ENCODE peak calls at places on chromosome 2, in five cellular contexts. E, Q, D, C and F are unnamed samples.

GRCh38 chr2:237738255-237738654 is 60.3 kb upstream of the RBM44 start:
- DNase-seq in Q (no peak), C (no peak), D (no peak), E (no peak), F (no peak)

GRCh38 chr2:176038694-176039093 is 36.6 kb upstream of the LNPK start:
- DNase-seq in C (no peak), Q (no peak), D (no peak), E (no peak), F (no peak)

GRCh38 chr2:124267821-124268220 is 242.7 kb downstream of the CNTNAP5 start:
- DNase-seq in Q (no peak), D (no peak), C (no peak), E (peak; percentile 39), F (no peak)

GRCh38 chr2:226583715-226584114 is 215.9 kb downstream of the IRS1 start:
- DNase-seq in E (peak; percentile 89), C (peak; percentile 83), Q (no peak), D (no peak), F (no peak)

GRCh38 chr2:45275235-45275805 is 266.1 kb upstream of the SIX2 start:
- DNase-seq in D (no peak), Q (peak; percentile 55), C (peak; percentile 94), E (peak; percentile 57), F (no peak)

GRCh38 chr2:20514596-20515269 is 67.9 kb downstream of the RHOB start:
- DNase-seq in E (peak; percentile 98), C (peak; percentile 91), D (no peak), Q (peak; percentile 3), F (no peak)

GRCh38 chr2:106129150-106129549 is 65.0 kb downstream of the UXS1 start:
- DNase-seq in D (no peak), E (no peak), C (no peak), Q (no peak), F (no peak)

GRCh38 chr2:14557111-14557510 is 75.4 kb upstream of the LRATD1 start:
- DNase-seq in C (no peak), D (no peak), E (no peak), Q (no peak), F (no peak)

GRCh38 chr2:171432969-171433762 is 624 bp downstream of the METTL8 start:
- DNase-seq in E (peak; percentile 18), Q (peak; percentile 51), C (peak; percentile 75), D (peak; percentile 24), F (no peak)

GRCh38 chr2:85215074-85216050 is 82.2 kb downstream of the TCF7L1 start:
- DNase-seq in E (peak; percentile 93), D (peak; percentile 51), C (no peak), Q (peak; percentile 29), F (no peak)

GRCh38 chr2:214378455-214379103 is 32.3 kb upstream of the VWC2L start:
- DNase-seq in C (peak; percentile 50), Q (peak; percentile 45), D (no peak), E (no peak), F (no peak)

GRCh38 chr2:288002-288742 is at the start of gene ALKAL2:
- DNase-seq in E (no peak), C (no peak), D (no peak), Q (peak; percentile 40), F (peak; percentile 43)

GRCh38 chr2:176646033-176646615 is 376.9 kb downstream of the MTX2 start:
- DNase-seq in Q (no peak), D (no peak), C (no peak), E (no peak), F (no peak)

GRCh38 chr2:141021109-141021508 is 1109.7 kb downstream of the LRP1B start:
- DNase-seq in D (no peak), Q (no peak), C (peak; percentile 32), E (peak; percentile 78), F (no peak)

GRCh38 chr2:152542344-152542994 is 174.8 kb downstream of the PRPF40A start:
- DNase-seq in D (no peak), Q (no peak), E (no peak), C (no peak), F (no peak)

GRCh38 chr2:240498958-240499260 is 58.9 kb downstream of the ANKMY1 start:
- DNase-seq in Q (no peak), D (no peak), E (no peak), C (no peak), F (no peak)

GRCh38 chr2:121362776-121363175 is 77.8 kb upstream of the TFCP2L1 start:
- DNase-seq in C (no peak), E (no peak), D (peak; percentile 49), Q (no peak), F (no peak)

GRCh38 chr2:133768261-133769021 is 200.2 kb upstream of the NCKAP5 start:
- DNase-seq in C (no peak), E (no peak), D (peak; percentile 29), Q (peak; percentile 68), F (no peak)

GRCh38 chr2:216657963-216658362 is 24.7 kb downstream of the IGFBP2 start:
- DNase-seq in Q (no peak), E (no peak), D (no peak), C (no peak), F (no peak)

GRCh38 chr2:236309669-236310029 is 45.4 kb upstream of the ASB18 start:
- DNase-seq in Q (no peak), E (no peak), D (peak; percentile 24), C (no peak), F (peak; percentile 59)

GRCh38 chr2:85501244-85501643 is 37.7 kb upstream of the MAT2A start:
- DNase-seq in Q (no peak), E (no peak), D (peak; percentile 11), C (no peak), F (no peak)

GRCh38 chr2:169693344-169693743 is 861 bp downstream of the CFAP210 start:
- DNase-seq in D (peak; percentile 16), E (no peak), Q (peak; percentile 13), C (no peak), F (no peak)

GRCh38 chr2:116477229-116477628 is 1337.3 kb upstream of the DDX18 start:
- DNase-seq in E (no peak), Q (no peak), D (no peak), C (no peak), F (no peak)

GRCh38 chr2:235394278-235394828 is 99.5 kb upstream of the AGAP1 start:
- DNase-seq in Q (no peak), C (peak; percentile 100), E (peak; percentile 69), D (no peak), F (no peak)

GRCh38 chr2:33258387-33258786 is 218.1 kb upstream of the RASGRP3 start:
- DNase-seq in E (no peak), Q (no peak), D (no peak), C (no peak), F (no peak)

GRCh38 chr2:228841877-228842276 is 429.2 kb downstream of the PID1 start:
- DNase-seq in C (no peak), D (no peak), E (no peak), Q (no peak), F (no peak)

GRCh38 chr2:84906108-84906899 is 848 bp downstream of the TMSB10 start:
- DNase-seq in E (no peak), C (no peak), Q (peak; percentile 51), D (peak; percentile 16), F (peak; percentile 36)

GRCh38 chr2:48530033-48530804 is at the start of gene STON1:
- DNase-seq in Q (peak; percentile 45), D (peak; percentile 13), C (no peak), E (peak; percentile 25), F (peak; percentile 55)

GRCh38 chr2:100893753-100894530 is 74.0 kb downstream of the NPAS2 start:
- DNase-seq in C (peak; percentile 85), E (no peak), D (no peak), Q (no peak), F (no peak)

GRCh38 chr2:128584296-128584900 is 265.7 kb upstream of the HS6ST1 start:
- DNase-seq in E (peak; percentile 95), C (no peak), Q (no peak), D (no peak), F (no peak)

GRCh38 chr2:182816856-182817255 is 49.6 kb downstream of the FRZB start:
- DNase-seq in C (no peak), Q (no peak), E (peak; percentile 21), D (no peak), F (no peak)

GRCh38 chr2:11387100-11387390 is 42.6 kb upstream of the ROCK2 start:
- DNase-seq in C (no peak), Q (no peak), E (no peak), D (peak; percentile 29), F (no peak)

GRCh38 chr2:185475868-185476267 is 262.7 kb upstream of the FSIP2 start:
- DNase-seq in Q (no peak), D (no peak), C (no peak), E (no peak), F (no peak)
- TF ChIP-seq CTCF in Q (no peak), D (peak; percentile 17), C (no peak), E (no peak), F (peak; percentile 35)

GRCh38 chr2:142241016-142241415 is 110.2 kb upstream of the LRP1B start:
- DNase-seq in D (no peak), Q (no peak), C (peak; percentile 36), E (no peak), F (no peak)
- TF ChIP-seq CTCF in D (no peak), Q (no peak), C (no peak), E (no peak), F (no peak)

GRCh38 chr2:207045531-207045930 is 106.2 kb downstream of the CPO start:
- DNase-seq in D (no peak), C (no peak), Q (no peak), E (peak; percentile 14), F (no peak)

GRCh38 chr2:207044963-207045362 is 105.6 kb downstream of the CPO start:
- DNase-seq in C (no peak), Q (no peak), E (no peak), D (no peak), F (no peak)

GRCh38 chr2:207048421-207048820 is 109.1 kb downstream of the CPO start:
- DNase-seq in E (peak; percentile 12), D (no peak), Q (no peak), C (no peak), F (no peak)

GRCh38 chr2:207044380-207044779 is 105.1 kb downstream of the CPO start:
- DNase-seq in Q (no peak), E (no peak), C (no peak), D (no peak), F (no peak)

DNA sequence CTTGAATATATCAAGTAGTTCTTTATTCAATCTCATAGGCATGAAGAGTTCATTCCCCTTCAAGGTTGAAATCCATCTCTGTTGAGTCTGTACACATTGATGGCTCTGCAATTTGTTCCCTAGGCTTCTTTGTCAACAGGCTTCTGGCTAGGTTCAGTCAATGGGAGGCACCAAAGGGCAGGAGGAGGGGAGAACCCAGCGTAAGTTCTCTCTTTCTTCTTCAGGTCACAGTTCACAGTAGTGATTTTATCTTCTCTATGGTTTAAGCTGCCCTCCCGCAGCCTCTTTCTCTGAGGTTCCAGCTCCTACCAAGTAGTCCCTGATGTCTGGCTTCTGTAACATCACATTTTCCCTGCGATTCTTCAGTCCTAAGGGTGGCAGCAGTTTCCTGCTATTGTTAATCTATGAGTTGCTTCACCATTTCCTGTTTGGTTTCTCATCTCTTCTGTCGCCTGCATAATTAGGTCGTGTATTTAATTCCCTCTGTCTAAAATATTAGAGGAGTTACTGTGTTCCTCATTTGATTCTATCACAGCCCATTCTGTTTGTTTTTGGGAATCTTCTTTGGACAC is 107.4 kb downstream of the CPO start:
- DNase-seq in Q (no peak), D (no peak), C (no peak), E (no peak), F (no peak)
- TF ChIP-seq CTCF in Q (peak; percentile 8), D (no peak), C (no peak), E (no peak), F (no peak)

DNA sequence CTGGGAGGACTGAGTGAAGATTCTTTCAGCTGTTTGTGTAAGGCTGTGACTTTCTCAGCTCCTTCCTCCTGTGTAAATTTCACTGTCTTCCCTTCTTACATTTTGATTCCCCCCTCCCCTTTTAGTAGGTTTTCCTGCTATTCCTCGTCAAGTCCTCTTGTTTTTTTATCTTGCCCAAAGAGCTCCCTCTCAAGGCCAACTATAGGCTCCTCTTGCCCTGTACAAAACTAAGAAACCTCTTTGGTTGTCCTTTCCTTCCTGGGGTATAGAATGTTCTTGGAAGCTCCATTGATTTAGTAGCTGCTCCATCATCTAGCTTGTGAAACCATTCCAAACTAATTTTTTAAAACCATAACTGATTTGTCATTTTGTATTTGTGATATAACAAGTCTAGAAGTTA is 7.3 kb downstream of the CCDC121 start:
- DNase-seq in D (no peak), Q (no peak), C (no peak), E (no peak), F (no peak)
- TF ChIP-seq CTCF in D (peak; percentile 9), Q (no peak), C (no peak), E (no peak), F (no peak)